ENCODE peak calls at places on chromosomes 4 and X, in five cellular contexts. N, F, D, V and G are unnamed samples. For H3K9me2, the result is how much of the 10 kb centered on the place peaks cover.

GRCh38 chrX:9566150-9566621 is 101.3 kb downstream of the TBL1X start:
- DNase-seq in N (no peak), F (peak), D (no peak), V (peak), G (peak)

GRCh38 chr4:82467442-82467841 is 37.1 kb downstream of the ENOPH1 start:
- DNase-seq in N (no peak), F (no peak), D (no peak), V (no peak), G (peak)

GRCh38 chr4:85127653-85128052 is 161.2 kb upstream of the WDFY3 start:
- DNase-seq in N (peak), F (peak), D (peak), V (no peak), G (peak)

GRCh38 chrX:133402042-133402453 is 13.2 kb downstream of the GPC4 start:
- DNase-seq in N (no peak), F (no peak), D (no peak), V (no peak), G (peak)

GRCh38 chr4:156609421-156609820 is 362.2 kb downstream of the PDGFC start:
- DNase-seq in N (no peak), F (no peak), D (no peak), V (no peak), G (no peak)

GRCh38 chr4:10891866-10892265 is 207.3 kb upstream of the CLNK start:
- DNase-seq in N (no peak), F (no peak), D (no peak), V (no peak), G (no peak)

GRCh38 chr4:19776021-19776459 is 475.7 kb upstream of the SLIT2 start:
- DNase-seq in N (no peak), F (peak), D (no peak), V (peak), G (peak)

GRCh38 chrX:96182366-96182765 is 502.3 kb upstream of the DIAPH2 start:
- DNase-seq in N (no peak), F (peak), D (peak), V (peak), G (peak)

GRCh38 chrX:119455264-119455663 is 13.0 kb upstream of the SLC25A5 start:
- DNase-seq in N (no peak), F (peak), D (no peak), V (no peak), G (peak)

GRCh38 chr4:54165438-54165837 is 63.7 kb upstream of the PDGFRA start:
- DNase-seq in N (no peak), F (peak), D (no peak), V (peak), G (peak)

GRCh38 chrX:110847334-110847733 is 51.7 kb upstream of the CHRDL1 start:
- DNase-seq in N (peak), F (peak), D (peak), V (peak), G (peak)

GRCh38 chr4:138611721-138612120 is 369.6 kb upstream of the SLC7A11 start:
- DNase-seq in N (no peak), F (no peak), D (no peak), V (no peak), G (no peak)

GRCh38 chrX:15781964-15782711 is 8.1 kb upstream of the ZRSR2 start:
- DNase-seq in N (peak), F (no peak), D (peak), V (no peak), G (no peak)

GRCh38 chrX:116801943-116802342 is 339.2 kb upstream of the CT83 start:
- DNase-seq in N (no peak), F (no peak), D (no peak), V (no peak), G (no peak)

GRCh38 chr4:74117024-74117534 is 18.1 kb upstream of the CXCL2 start:
- DNase-seq in N (no peak), F (peak), D (no peak), V (peak), G (peak)

GRCh38 chr4:124530464-124531077 is 182.0 kb downstream of the ANKRD50 start:
- DNase-seq in N (no peak), F (peak), D (no peak), V (no peak), G (peak)

GRCh38 chrX:123975180-123975579 is 13.7 kb downstream of the STAG2 start:
- DNase-seq in N (no peak), F (peak), D (no peak), V (no peak), G (peak)
- H3K9me2 ChIP-seq in N (under half), F (under half), D (under half), V (under half), G (under half)

GRCh38 chr4:149781150-149781549 is 34.5 kb downstream of the IQCM start:
- DNase-seq in N (no peak), F (peak), D (no peak), V (no peak), G (peak)
- H3K4me2 ChIP-seq in N (no peak), F (peak), D (no peak), V (peak), G (peak)

DNA sequence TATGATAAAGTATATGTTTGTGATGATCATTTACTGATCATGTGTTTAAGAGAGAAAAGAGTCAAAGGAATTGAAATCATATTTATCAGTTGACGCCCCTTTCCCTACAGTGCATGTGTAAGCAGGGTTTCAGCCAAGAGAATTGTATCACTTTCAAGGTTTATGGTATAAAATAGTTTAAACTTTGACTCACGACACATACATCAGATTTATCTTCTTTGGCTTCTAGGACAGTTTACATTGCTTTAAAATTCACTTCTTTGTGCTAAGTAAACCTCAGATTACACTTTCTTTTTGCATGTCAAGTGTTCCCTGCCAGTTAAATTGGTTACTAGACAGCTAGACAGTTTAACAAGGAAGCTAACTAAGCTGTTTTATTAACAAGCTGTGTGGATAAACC is 86.3 kb upstream of the MYOZ2 start:
- DNase-seq in N (no peak), F (peak), D (no peak), V (no peak), G (no peak)
- H3K9me2 ChIP-seq in N (under half), F (under half), D (under half), V (under half), G (under half)

DNA sequence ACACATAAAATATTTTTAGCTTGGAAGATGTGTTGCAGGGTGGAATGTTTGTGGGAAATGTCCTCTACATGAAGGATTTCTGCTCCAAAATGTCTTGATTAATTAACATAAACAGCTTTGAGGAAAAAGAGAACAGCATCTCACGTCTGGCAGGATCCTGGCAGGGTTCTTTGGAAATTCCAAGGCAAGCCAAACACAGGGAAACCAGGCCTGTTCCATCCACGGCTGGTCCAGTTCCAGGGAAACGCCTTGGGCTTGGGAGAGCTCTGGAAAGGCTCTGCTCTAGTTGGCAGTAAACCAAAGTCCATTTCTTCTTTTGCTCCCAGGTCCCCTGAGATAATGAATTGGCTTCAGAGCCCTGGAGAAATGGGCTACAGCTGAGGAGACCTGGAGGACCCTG is 42.4 kb upstream of the GAB1 start:
- DNase-seq in N (no peak), F (no peak), D (no peak), V (no peak), G (peak)
- H3K4me2 ChIP-seq in N (no peak), F (no peak), D (no peak), V (no peak), G (no peak)

GRCh38 chr4:39291686-39292085 is 74.5 kb downstream of the RFC1 start:
- DNase-seq in N (no peak), F (no peak), D (no peak), V (no peak), G (no peak)

GRCh38 chr4:39285111-39285795 is 80.9 kb downstream of the RFC1 start:
- DNase-seq in N (no peak), F (no peak), D (no peak), V (no peak), G (no peak)

GRCh38 chr4:39285853-39286252 is 80.3 kb downstream of the RFC1 start:
- DNase-seq in N (no peak), F (no peak), D (no peak), V (no peak), G (no peak)

GRCh38 chr4:39280770-39281169 is 85.4 kb downstream of the RFC1 start:
- DNase-seq in N (no peak), F (no peak), D (no peak), V (no peak), G (no peak)

GRCh38 chr4:39286263-39286662 is 79.9 kb downstream of the RFC1 start:
- DNase-seq in N (no peak), F (no peak), D (no peak), V (no peak), G (no peak)
- H3K9me2 ChIP-seq in N (under half), F (under half), D (under half), V (under half), G (under half)

DNA sequence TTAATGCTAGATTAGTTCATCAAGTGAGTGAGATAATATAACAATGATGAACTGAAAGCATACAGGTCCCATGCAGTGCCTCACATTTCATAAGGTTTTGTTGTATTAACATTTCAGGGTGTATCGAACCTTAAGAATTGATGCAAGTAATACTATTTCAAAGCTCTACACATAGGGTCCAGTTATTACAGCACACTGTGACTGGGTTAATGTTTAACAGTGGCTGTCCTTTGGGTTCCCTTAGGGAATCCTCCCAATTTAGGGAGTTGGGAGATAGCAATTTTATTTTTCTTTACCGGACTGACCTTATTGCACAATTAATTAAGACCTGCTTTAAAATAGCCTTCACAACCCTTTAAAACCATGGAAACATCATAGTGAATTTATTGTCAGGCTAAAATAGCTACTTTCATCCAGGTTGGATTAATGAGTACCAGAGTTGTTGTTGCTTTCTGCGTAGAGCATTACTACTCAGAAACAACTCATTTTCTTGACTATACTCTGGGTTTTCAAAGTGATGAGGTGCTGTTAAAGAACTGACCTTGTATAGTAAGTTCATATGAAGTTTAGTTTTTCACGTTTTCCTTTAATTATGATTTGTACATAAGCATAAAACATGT is 134.4 kb downstream of the AKAP4 start:
- DNase-seq in N (no peak), F (no peak), D (no peak), V (no peak), G (no peak)
- H3K4me2 ChIP-seq in N (no peak), F (no peak), D (no peak), V (no peak), G (no peak)

GRCh38 chr4:40564815-40565505 is 64.7 kb downstream of the RBM47 start:
- DNase-seq in N (peak), F (no peak), D (peak), V (no peak), G (no peak)
- H3K9me2 ChIP-seq in N (under half), F (under half), D (under half), V (under half), G (under half)